ENCODE peak calls at places on chromosomes 16 and 17, in ten cellular contexts. One of them, this sample, is unnamed.

GRCh38 chr16:77199211-77199610 is at the start of gene SYCE1L:
- DNase-seq in activated T-helper 1 cell treated with anti-CD3 and anti-CD28 coated beads, Interleukin-12 subunit alpha, Interleukin-12 subunit beta, Interleukin-2, Interleukin-4 antibody, amounts not matched to agents 30 ng/mL and 10 ng/mL and 1 ng/mL, durations not matched to agents 14 hours and 24 hours and 36 hours: no peak
- DNase-seq in right atrium auricular region: no peak
- DNase-seq in NB4: no peak
- DNase-seq in stimulated activated CD8-positive, alpha-beta memory T cell treated with anti-CD3 and anti-CD28 coated beads, Interleukin-4, amount 100 ng/mL, for 48 hours: no peak
- DNase-seq in tibial nerve: no peak
- DNase-seq in pons: no peak
- DNase-seq in ascending aorta: no peak
- DNase-seq in H9: no peak
- DNase-seq in NCI-H2171 treated with DMSO at 0.1 percent for 48 hours: no peak
- DNase-seq in this sample: no peak

GRCh38 chr17:77320501-77321256 is 179.9 kb downstream of the SEC14L1 start:
- DNase-seq in pons: no peak
- DNase-seq in stimulated activated CD8-positive, alpha-beta memory T cell treated with anti-CD3 and anti-CD28 coated beads, Interleukin-4, amount 100 ng/mL, for 48 hours: no peak
- DNase-seq in ascending aorta: no peak
- DNase-seq in right atrium auricular region: no peak
- DNase-seq in tibial nerve: peak; percentile 64
- DNase-seq in activated T-helper 1 cell treated with anti-CD3 and anti-CD28 coated beads, Interleukin-12 subunit alpha, Interleukin-12 subunit beta, Interleukin-2, Interleukin-4 antibody, amounts not matched to agents 30 ng/mL and 10 ng/mL and 1 ng/mL, durations not matched to agents 14 hours and 24 hours and 36 hours: no peak
- DNase-seq in H9: no peak
- DNase-seq in NCI-H2171 treated with DMSO at 0.1 percent for 48 hours: no peak
- DNase-seq in NB4: peak; percentile 75
- DNase-seq in this sample: peak; percentile 32

GRCh38 chr16:70437017-70437581 is 1.8 kb downstream of the ST3GAL2 start:
- DNase-seq in NCI-H2171 treated with DMSO at 0.1 percent for 48 hours: peak; percentile 98
- DNase-seq in stimulated activated CD8-positive, alpha-beta memory T cell treated with anti-CD3 and anti-CD28 coated beads, Interleukin-4, amount 100 ng/mL, for 48 hours: no peak
- DNase-seq in NB4: peak; percentile 85
- DNase-seq in tibial nerve: no peak
- DNase-seq in pons: no peak
- DNase-seq in H9: peak; percentile 86
- DNase-seq in right atrium auricular region: no peak
- DNase-seq in ascending aorta: no peak
- DNase-seq in activated T-helper 1 cell treated with anti-CD3 and anti-CD28 coated beads, Interleukin-12 subunit alpha, Interleukin-12 subunit beta, Interleukin-2, Interleukin-4 antibody, amounts not matched to agents 30 ng/mL and 10 ng/mL and 1 ng/mL, durations not matched to agents 14 hours and 24 hours and 36 hours: no peak
- DNase-seq in this sample: peak; percentile 80

GRCh38 chr16:55392701-55393100 is 68.7 kb downstream of the IRX6 start:
- DNase-seq in right atrium auricular region: no peak
- DNase-seq in NB4: no peak
- DNase-seq in activated T-helper 1 cell treated with anti-CD3 and anti-CD28 coated beads, Interleukin-12 subunit alpha, Interleukin-12 subunit beta, Interleukin-2, Interleukin-4 antibody, amounts not matched to agents 30 ng/mL and 10 ng/mL and 1 ng/mL, durations not matched to agents 14 hours and 24 hours and 36 hours: no peak
- DNase-seq in ascending aorta: no peak
- DNase-seq in NCI-H2171 treated with DMSO at 0.1 percent for 48 hours: no peak
- DNase-seq in pons: no peak
- DNase-seq in tibial nerve: no peak
- DNase-seq in H9: no peak
- DNase-seq in stimulated activated CD8-positive, alpha-beta memory T cell treated with anti-CD3 and anti-CD28 coated beads, Interleukin-4, amount 100 ng/mL, for 48 hours: no peak
- DNase-seq in this sample: no peak

GRCh38 chr17:81552244-81553017 is at the start of gene FAAP100:
- DNase-seq in H9: peak; percentile 89
- DNase-seq in NB4: peak; percentile 88
- DNase-seq in right atrium auricular region: peak; percentile 79
- DNase-seq in activated T-helper 1 cell treated with anti-CD3 and anti-CD28 coated beads, Interleukin-12 subunit alpha, Interleukin-12 subunit beta, Interleukin-2, Interleukin-4 antibody, amounts not matched to agents 30 ng/mL and 10 ng/mL and 1 ng/mL, durations not matched to agents 14 hours and 24 hours and 36 hours: peak; percentile 83
- DNase-seq in stimulated activated CD8-positive, alpha-beta memory T cell treated with anti-CD3 and anti-CD28 coated beads, Interleukin-4, amount 100 ng/mL, for 48 hours: peak; percentile 85
- DNase-seq in pons: peak; percentile 49
- DNase-seq in ascending aorta: no peak
- DNase-seq in tibial nerve: peak; percentile 48
- DNase-seq in NCI-H2171 treated with DMSO at 0.1 percent for 48 hours: peak; percentile 78
- DNase-seq in this sample: peak; percentile 88

GRCh38 chr16:49750341-49751011 is 105.4 kb downstream of the ZNF423 start:
- DNase-seq in stimulated activated CD8-positive, alpha-beta memory T cell treated with anti-CD3 and anti-CD28 coated beads, Interleukin-4, amount 100 ng/mL, for 48 hours: no peak
- DNase-seq in NCI-H2171 treated with DMSO at 0.1 percent for 48 hours: peak; percentile 79
- DNase-seq in H9: no peak
- DNase-seq in pons: no peak
- DNase-seq in ascending aorta: no peak
- DNase-seq in tibial nerve: no peak
- DNase-seq in activated T-helper 1 cell treated with anti-CD3 and anti-CD28 coated beads, Interleukin-12 subunit alpha, Interleukin-12 subunit beta, Interleukin-2, Interleukin-4 antibody, amounts not matched to agents 30 ng/mL and 10 ng/mL and 1 ng/mL, durations not matched to agents 14 hours and 24 hours and 36 hours: no peak
- DNase-seq in right atrium auricular region: no peak
- DNase-seq in NB4: no peak
- DNase-seq in this sample: no peak

GRCh38 chr17:46078675-46079074 is 79.6 kb downstream of the STH start:
- DNase-seq in right atrium auricular region: no peak
- DNase-seq in tibial nerve: no peak
- DNase-seq in H9: no peak
- DNase-seq in pons: no peak
- DNase-seq in ascending aorta: no peak
- DNase-seq in NB4: no peak
- DNase-seq in NCI-H2171 treated with DMSO at 0.1 percent for 48 hours: no peak
- DNase-seq in stimulated activated CD8-positive, alpha-beta memory T cell treated with anti-CD3 and anti-CD28 coated beads, Interleukin-4, amount 100 ng/mL, for 48 hours: no peak
- DNase-seq in activated T-helper 1 cell treated with anti-CD3 and anti-CD28 coated beads, Interleukin-12 subunit alpha, Interleukin-12 subunit beta, Interleukin-2, Interleukin-4 antibody, amounts not matched to agents 30 ng/mL and 10 ng/mL and 1 ng/mL, durations not matched to agents 14 hours and 24 hours and 36 hours: no peak
- DNase-seq in this sample: peak; percentile 76

GRCh38 chr17:60091908-60092331 is 13.2 kb upstream of the HEATR6 start:
- DNase-seq in right atrium auricular region: no peak
- DNase-seq in pons: no peak
- DNase-seq in NCI-H2171 treated with DMSO at 0.1 percent for 48 hours: no peak
- DNase-seq in NB4: no peak
- DNase-seq in activated T-helper 1 cell treated with anti-CD3 and anti-CD28 coated beads, Interleukin-12 subunit alpha, Interleukin-12 subunit beta, Interleukin-2, Interleukin-4 antibody, amounts not matched to agents 30 ng/mL and 10 ng/mL and 1 ng/mL, durations not matched to agents 14 hours and 24 hours and 36 hours: no peak
- DNase-seq in ascending aorta: no peak
- DNase-seq in H9: no peak
- DNase-seq in tibial nerve: no peak
- DNase-seq in stimulated activated CD8-positive, alpha-beta memory T cell treated with anti-CD3 and anti-CD28 coated beads, Interleukin-4, amount 100 ng/mL, for 48 hours: no peak
- DNase-seq in this sample: peak; percentile 88

GRCh38 chr16:7303677-7304200 is 28.9 kb upstream of the RBFOX1 start:
- DNase-seq in right atrium auricular region: no peak
- DNase-seq in tibial nerve: no peak
- DNase-seq in stimulated activated CD8-positive, alpha-beta memory T cell treated with anti-CD3 and anti-CD28 coated beads, Interleukin-4, amount 100 ng/mL, for 48 hours: no peak
- DNase-seq in H9: peak; percentile 48
- DNase-seq in pons: no peak
- DNase-seq in NB4: no peak
- DNase-seq in activated T-helper 1 cell treated with anti-CD3 and anti-CD28 coated beads, Interleukin-12 subunit alpha, Interleukin-12 subunit beta, Interleukin-2, Interleukin-4 antibody, amounts not matched to agents 30 ng/mL and 10 ng/mL and 1 ng/mL, durations not matched to agents 14 hours and 24 hours and 36 hours: no peak
- DNase-seq in NCI-H2171 treated with DMSO at 0.1 percent for 48 hours: no peak
- DNase-seq in ascending aorta: no peak
- DNase-seq in this sample: no peak

GRCh38 chr17:32486701-32487459 is at the start of gene CDK5R1:
- DNase-seq in tibial nerve: no peak
- DNase-seq in activated T-helper 1 cell treated with anti-CD3 and anti-CD28 coated beads, Interleukin-12 subunit alpha, Interleukin-12 subunit beta, Interleukin-2, Interleukin-4 antibody, amounts not matched to agents 30 ng/mL and 10 ng/mL and 1 ng/mL, durations not matched to agents 14 hours and 24 hours and 36 hours: peak; percentile 66
- DNase-seq in right atrium auricular region: peak; percentile 57
- DNase-seq in ascending aorta: no peak
- DNase-seq in NB4: peak; percentile 81
- DNase-seq in NCI-H2171 treated with DMSO at 0.1 percent for 48 hours: peak; percentile 67
- DNase-seq in pons: no peak
- DNase-seq in stimulated activated CD8-positive, alpha-beta memory T cell treated with anti-CD3 and anti-CD28 coated beads, Interleukin-4, amount 100 ng/mL, for 48 hours: peak; percentile 78
- DNase-seq in H9: peak; percentile 85
- DNase-seq in this sample: peak; percentile 70

GRCh38 chr17:4599505-4600281 is 15.4 kb downstream of the SMTNL2 start:
- DNase-seq in H9: peak; percentile 94
- DNase-seq in activated T-helper 1 cell treated with anti-CD3 and anti-CD28 coated beads, Interleukin-12 subunit alpha, Interleukin-12 subunit beta, Interleukin-2, Interleukin-4 antibody, amounts not matched to agents 30 ng/mL and 10 ng/mL and 1 ng/mL, durations not matched to agents 14 hours and 24 hours and 36 hours: no peak
- DNase-seq in NCI-H2171 treated with DMSO at 0.1 percent for 48 hours: peak; percentile 93
- DNase-seq in ascending aorta: no peak
- DNase-seq in right atrium auricular region: no peak
- DNase-seq in NB4: no peak
- DNase-seq in stimulated activated CD8-positive, alpha-beta memory T cell treated with anti-CD3 and anti-CD28 coated beads, Interleukin-4, amount 100 ng/mL, for 48 hours: no peak
- DNase-seq in tibial nerve: no peak
- DNase-seq in pons: no peak
- DNase-seq in this sample: peak; percentile 63

GRCh38 chr16:81440888-81441663 is 3.5 kb upstream of the CMIP start:
- DNase-seq in activated T-helper 1 cell treated with anti-CD3 and anti-CD28 coated beads, Interleukin-12 subunit alpha, Interleukin-12 subunit beta, Interleukin-2, Interleukin-4 antibody, amounts not matched to agents 30 ng/mL and 10 ng/mL and 1 ng/mL, durations not matched to agents 14 hours and 24 hours and 36 hours: no peak
- DNase-seq in NB4: no peak
- DNase-seq in NCI-H2171 treated with DMSO at 0.1 percent for 48 hours: no peak
- DNase-seq in pons: no peak
- DNase-seq in stimulated activated CD8-positive, alpha-beta memory T cell treated with anti-CD3 and anti-CD28 coated beads, Interleukin-4, amount 100 ng/mL, for 48 hours: no peak
- DNase-seq in H9: no peak
- DNase-seq in right atrium auricular region: no peak
- DNase-seq in ascending aorta: no peak
- DNase-seq in tibial nerve: no peak
- DNase-seq in this sample: no peak

GRCh38 chr17:12712415-12712814 is 46.7 kb downstream of the MYOCD start:
- DNase-seq in pons: no peak
- DNase-seq in NB4: no peak
- DNase-seq in stimulated activated CD8-positive, alpha-beta memory T cell treated with anti-CD3 and anti-CD28 coated beads, Interleukin-4, amount 100 ng/mL, for 48 hours: no peak
- DNase-seq in right atrium auricular region: no peak
- DNase-seq in ascending aorta: no peak
- DNase-seq in NCI-H2171 treated with DMSO at 0.1 percent for 48 hours: no peak
- DNase-seq in activated T-helper 1 cell treated with anti-CD3 and anti-CD28 coated beads, Interleukin-12 subunit alpha, Interleukin-12 subunit beta, Interleukin-2, Interleukin-4 antibody, amounts not matched to agents 30 ng/mL and 10 ng/mL and 1 ng/mL, durations not matched to agents 14 hours and 24 hours and 36 hours: no peak
- DNase-seq in tibial nerve: no peak
- DNase-seq in H9: no peak
- DNase-seq in this sample: no peak

GRCh38 chr16:79632289-79632688 is 31.8 kb upstream of the MAF start:
- DNase-seq in ascending aorta: no peak
- DNase-seq in right atrium auricular region: no peak
- DNase-seq in stimulated activated CD8-positive, alpha-beta memory T cell treated with anti-CD3 and anti-CD28 coated beads, Interleukin-4, amount 100 ng/mL, for 48 hours: no peak
- DNase-seq in activated T-helper 1 cell treated with anti-CD3 and anti-CD28 coated beads, Interleukin-12 subunit alpha, Interleukin-12 subunit beta, Interleukin-2, Interleukin-4 antibody, amounts not matched to agents 30 ng/mL and 10 ng/mL and 1 ng/mL, durations not matched to agents 14 hours and 24 hours and 36 hours: no peak
- DNase-seq in NB4: peak; percentile 4
- DNase-seq in tibial nerve: peak; percentile 12
- DNase-seq in H9: no peak
- DNase-seq in pons: no peak
- DNase-seq in NCI-H2171 treated with DMSO at 0.1 percent for 48 hours: no peak
- DNase-seq in this sample: no peak

GRCh38 chr17:50630524-50631194 is 4.0 kb upstream of the ABCC3 start:
- DNase-seq in NCI-H2171 treated with DMSO at 0.1 percent for 48 hours: peak; percentile 35
- DNase-seq in right atrium auricular region: no peak
- DNase-seq in tibial nerve: peak; percentile 27
- DNase-seq in H9: peak; percentile 79
- DNase-seq in NB4: no peak
- DNase-seq in pons: no peak
- DNase-seq in stimulated activated CD8-positive, alpha-beta memory T cell treated with anti-CD3 and anti-CD28 coated beads, Interleukin-4, amount 100 ng/mL, for 48 hours: peak; percentile 81
- DNase-seq in ascending aorta: no peak
- DNase-seq in activated T-helper 1 cell treated with anti-CD3 and anti-CD28 coated beads, Interleukin-12 subunit alpha, Interleukin-12 subunit beta, Interleukin-2, Interleukin-4 antibody, amounts not matched to agents 30 ng/mL and 10 ng/mL and 1 ng/mL, durations not matched to agents 14 hours and 24 hours and 36 hours: peak; percentile 26
- DNase-seq in this sample: peak; percentile 20

GRCh38 chr16:70662991-70663523 is 16.7 kb downstream of the IL34 start:
- DNase-seq in tibial nerve: no peak
- DNase-seq in pons: no peak
- DNase-seq in right atrium auricular region: no peak
- DNase-seq in stimulated activated CD8-positive, alpha-beta memory T cell treated with anti-CD3 and anti-CD28 coated beads, Interleukin-4, amount 100 ng/mL, for 48 hours: no peak
- DNase-seq in H9: peak; percentile 29
- DNase-seq in NB4: peak; percentile 44
- DNase-seq in ascending aorta: no peak
- DNase-seq in NCI-H2171 treated with DMSO at 0.1 percent for 48 hours: no peak
- DNase-seq in activated T-helper 1 cell treated with anti-CD3 and anti-CD28 coated beads, Interleukin-12 subunit alpha, Interleukin-12 subunit beta, Interleukin-2, Interleukin-4 antibody, amounts not matched to agents 30 ng/mL and 10 ng/mL and 1 ng/mL, durations not matched to agents 14 hours and 24 hours and 36 hours: no peak
- DNase-seq in this sample: no peak

GRCh38 chr17:34237458-34237857 is 17.6 kb upstream of the CCL2 start:
- DNase-seq in ascending aorta: no peak
- DNase-seq in NCI-H2171 treated with DMSO at 0.1 percent for 48 hours: no peak
- DNase-seq in tibial nerve: no peak
- DNase-seq in right atrium auricular region: no peak
- DNase-seq in NB4: no peak
- DNase-seq in pons: no peak
- DNase-seq in activated T-helper 1 cell treated with anti-CD3 and anti-CD28 coated beads, Interleukin-12 subunit alpha, Interleukin-12 subunit beta, Interleukin-2, Interleukin-4 antibody, amounts not matched to agents 30 ng/mL and 10 ng/mL and 1 ng/mL, durations not matched to agents 14 hours and 24 hours and 36 hours: no peak
- DNase-seq in stimulated activated CD8-positive, alpha-beta memory T cell treated with anti-CD3 and anti-CD28 coated beads, Interleukin-4, amount 100 ng/mL, for 48 hours: no peak
- DNase-seq in H9: no peak
- DNase-seq in this sample: no peak

GRCh38 chr17:57604771-57605733 is 140.0 kb downstream of the CCDC182 start:
- DNase-seq in NCI-H2171 treated with DMSO at 0.1 percent for 48 hours: peak; percentile 96
- DNase-seq in stimulated activated CD8-positive, alpha-beta memory T cell treated with anti-CD3 and anti-CD28 coated beads, Interleukin-4, amount 100 ng/mL, for 48 hours: peak; percentile 50
- DNase-seq in H9: no peak
- DNase-seq in activated T-helper 1 cell treated with anti-CD3 and anti-CD28 coated beads, Interleukin-12 subunit alpha, Interleukin-12 subunit beta, Interleukin-2, Interleukin-4 antibody, amounts not matched to agents 30 ng/mL and 10 ng/mL and 1 ng/mL, durations not matched to agents 14 hours and 24 hours and 36 hours: no peak
- DNase-seq in pons: peak; percentile 80
- DNase-seq in right atrium auricular region: peak; percentile 68
- DNase-seq in tibial nerve: peak; percentile 35
- DNase-seq in ascending aorta: no peak
- DNase-seq in NB4: peak; percentile 22
- DNase-seq in this sample: peak; percentile 15

GRCh38 chr17:17435323-17435722 is 41.5 kb upstream of the MED9 start:
- DNase-seq in tibial nerve: no peak
- DNase-seq in NCI-H2171 treated with DMSO at 0.1 percent for 48 hours: no peak
- DNase-seq in H9: no peak
- DNase-seq in NB4: peak; percentile 65
- DNase-seq in ascending aorta: no peak
- DNase-seq in activated T-helper 1 cell treated with anti-CD3 and anti-CD28 coated beads, Interleukin-12 subunit alpha, Interleukin-12 subunit beta, Interleukin-2, Interleukin-4 antibody, amounts not matched to agents 30 ng/mL and 10 ng/mL and 1 ng/mL, durations not matched to agents 14 hours and 24 hours and 36 hours: no peak
- DNase-seq in pons: no peak
- DNase-seq in right atrium auricular region: no peak
- DNase-seq in stimulated activated CD8-positive, alpha-beta memory T cell treated with anti-CD3 and anti-CD28 coated beads, Interleukin-4, amount 100 ng/mL, for 48 hours: no peak
- DNase-seq in this sample: no peak

GRCh38 chr16:56262148-56262878 is 71.0 kb downstream of the GNAO1 start:
- DNase-seq in activated T-helper 1 cell treated with anti-CD3 and anti-CD28 coated beads, Interleukin-12 subunit alpha, Interleukin-12 subunit beta, Interleukin-2, Interleukin-4 antibody, amounts not matched to agents 30 ng/mL and 10 ng/mL and 1 ng/mL, durations not matched to agents 14 hours and 24 hours and 36 hours: peak; percentile 25
- DNase-seq in tibial nerve: no peak
- DNase-seq in stimulated activated CD8-positive, alpha-beta memory T cell treated with anti-CD3 and anti-CD28 coated beads, Interleukin-4, amount 100 ng/mL, for 48 hours: peak; percentile 39
- DNase-seq in NCI-H2171 treated with DMSO at 0.1 percent for 48 hours: peak; percentile 60
- DNase-seq in H9: no peak
- DNase-seq in ascending aorta: no peak
- DNase-seq in pons: no peak
- DNase-seq in right atrium auricular region: no peak
- DNase-seq in NB4: peak; percentile 7
- DNase-seq in this sample: peak; percentile 41

GRCh38 chr17:66523378-66524174 is 221.2 kb downstream of the PRKCA start:
- DNase-seq in ascending aorta: no peak
- DNase-seq in tibial nerve: no peak
- DNase-seq in pons: peak; percentile 76
- DNase-seq in H9: no peak
- DNase-seq in right atrium auricular region: no peak
- DNase-seq in NB4: no peak
- DNase-seq in activated T-helper 1 cell treated with anti-CD3 and anti-CD28 coated beads, Interleukin-12 subunit alpha, Interleukin-12 subunit beta, Interleukin-2, Interleukin-4 antibody, amounts not matched to agents 30 ng/mL and 10 ng/mL and 1 ng/mL, durations not matched to agents 14 hours and 24 hours and 36 hours: no peak
- DNase-seq in NCI-H2171 treated with DMSO at 0.1 percent for 48 hours: no peak
- DNase-seq in stimulated activated CD8-positive, alpha-beta memory T cell treated with anti-CD3 and anti-CD28 coated beads, Interleukin-4, amount 100 ng/mL, for 48 hours: no peak
- DNase-seq in this sample: no peak

GRCh38 chr16:10577305-10578202 is 2.8 kb downstream of the EMP2 start:
- DNase-seq in stimulated activated CD8-positive, alpha-beta memory T cell treated with anti-CD3 and anti-CD28 coated beads, Interleukin-4, amount 100 ng/mL, for 48 hours: no peak
- DNase-seq in NCI-H2171 treated with DMSO at 0.1 percent for 48 hours: peak; percentile 73
- DNase-seq in H9: peak; percentile 52
- DNase-seq in pons: no peak
- DNase-seq in NB4: no peak
- DNase-seq in tibial nerve: no peak
- DNase-seq in ascending aorta: no peak
- DNase-seq in right atrium auricular region: no peak
- DNase-seq in activated T-helper 1 cell treated with anti-CD3 and anti-CD28 coated beads, Interleukin-12 subunit alpha, Interleukin-12 subunit beta, Interleukin-2, Interleukin-4 antibody, amounts not matched to agents 30 ng/mL and 10 ng/mL and 1 ng/mL, durations not matched to agents 14 hours and 24 hours and 36 hours: no peak
- DNase-seq in this sample: no peak

GRCh38 chr17:81120149-81120484 is 45.2 kb upstream of the PVALEF start:
- DNase-seq in ascending aorta: no peak
- DNase-seq in NB4: no peak
- DNase-seq in activated T-helper 1 cell treated with anti-CD3 and anti-CD28 coated beads, Interleukin-12 subunit alpha, Interleukin-12 subunit beta, Interleukin-2, Interleukin-4 antibody, amounts not matched to agents 30 ng/mL and 10 ng/mL and 1 ng/mL, durations not matched to agents 14 hours and 24 hours and 36 hours: no peak
- DNase-seq in H9: no peak
- DNase-seq in tibial nerve: no peak
- DNase-seq in right atrium auricular region: no peak
- DNase-seq in NCI-H2171 treated with DMSO at 0.1 percent for 48 hours: no peak
- DNase-seq in stimulated activated CD8-positive, alpha-beta memory T cell treated with anti-CD3 and anti-CD28 coated beads, Interleukin-4, amount 100 ng/mL, for 48 hours: no peak
- DNase-seq in pons: no peak
- DNase-seq in this sample: no peak

GRCh38 chr16:25553711-25554436 is 137.9 kb upstream of the HS3ST4 start:
- DNase-seq in stimulated activated CD8-positive, alpha-beta memory T cell treated with anti-CD3 and anti-CD28 coated beads, Interleukin-4, amount 100 ng/mL, for 48 hours: no peak
- DNase-seq in right atrium auricular region: no peak
- DNase-seq in NCI-H2171 treated with DMSO at 0.1 percent for 48 hours: peak; percentile 4
- DNase-seq in H9: peak; percentile 31
- DNase-seq in ascending aorta: no peak
- DNase-seq in tibial nerve: no peak
- DNase-seq in NB4: no peak
- DNase-seq in activated T-helper 1 cell treated with anti-CD3 and anti-CD28 coated beads, Interleukin-12 subunit alpha, Interleukin-12 subunit beta, Interleukin-2, Interleukin-4 antibody, amounts not matched to agents 30 ng/mL and 10 ng/mL and 1 ng/mL, durations not matched to agents 14 hours and 24 hours and 36 hours: no peak
- DNase-seq in pons: no peak
- DNase-seq in this sample: peak; percentile 78

GRCh38 chr16:73096510-73096909 is 48.6 kb upstream of the ZFHX3 start:
- DNase-seq in pons: no peak
- DNase-seq in stimulated activated CD8-positive, alpha-beta memory T cell treated with anti-CD3 and anti-CD28 coated beads, Interleukin-4, amount 100 ng/mL, for 48 hours: no peak
- DNase-seq in tibial nerve: no peak
- DNase-seq in ascending aorta: no peak
- DNase-seq in NB4: no peak
- DNase-seq in right atrium auricular region: no peak
- DNase-seq in H9: no peak
- DNase-seq in activated T-helper 1 cell treated with anti-CD3 and anti-CD28 coated beads, Interleukin-12 subunit alpha, Interleukin-12 subunit beta, Interleukin-2, Interleukin-4 antibody, amounts not matched to agents 30 ng/mL and 10 ng/mL and 1 ng/mL, durations not matched to agents 14 hours and 24 hours and 36 hours: no peak
- DNase-seq in NCI-H2171 treated with DMSO at 0.1 percent for 48 hours: no peak
- DNase-seq in this sample: no peak

GRCh38 chr16:29841631-29842030 is 21.4 kb downstream of the MVP start:
- DNase-seq in tibial nerve: no peak
- DNase-seq in stimulated activated CD8-positive, alpha-beta memory T cell treated with anti-CD3 and anti-CD28 coated beads, Interleukin-4, amount 100 ng/mL, for 48 hours: no peak
- DNase-seq in right atrium auricular region: no peak
- DNase-seq in ascending aorta: no peak
- DNase-seq in NB4: no peak
- DNase-seq in activated T-helper 1 cell treated with anti-CD3 and anti-CD28 coated beads, Interleukin-12 subunit alpha, Interleukin-12 subunit beta, Interleukin-2, Interleukin-4 antibody, amounts not matched to agents 30 ng/mL and 10 ng/mL and 1 ng/mL, durations not matched to agents 14 hours and 24 hours and 36 hours: no peak
- DNase-seq in H9: no peak
- DNase-seq in pons: no peak
- DNase-seq in NCI-H2171 treated with DMSO at 0.1 percent for 48 hours: no peak
- DNase-seq in this sample: no peak